ENCODE peak calls at places on chromosomes 2 and 18, in nine cellular contexts. I is NCI-H82; R is CD4-positive, alpha-beta memory T cell; U is IMR-90; O is MCF 10A; B is sciatic nerve; V is CD4-positive, CD25-positive, alpha-beta regulatory T cell; W is stomach; C is erythroblast. N is an unnamed sample.

GRCh38 chr2:234081970-234082822 is 31.7 kb downstream of the SPP2 start:
- DNase-seq in O (peak), V (no peak), C (no peak), R (no peak), B (no peak), I (no peak), U (no peak), W (peak), N (peak)

GRCh38 chr2:159637988-159638501 is 21.7 kb upstream of the BAZ2B start:
- DNase-seq in R (no peak), V (no peak), W (no peak), I (no peak), C (no peak), U (peak), O (peak), B (no peak), N (peak)

GRCh38 chr2:232761301-232761907 is 15.0 kb downstream of the KCNJ13 start:
- DNase-seq in W (peak), R (peak), V (peak), I (peak), U (peak), B (no peak), C (peak), O (peak), N (peak)

GRCh38 chr18:28767201-28767600 is 590.3 kb upstream of the CDH2 start:
- DNase-seq in U (peak), C (no peak), O (no peak), I (no peak), W (no peak), V (no peak), R (no peak), B (no peak), N (peak)

GRCh38 chr18:36130883-36131653 is 1.4 kb downstream of the ELP2 start:
- DNase-seq in R (no peak), I (peak), V (no peak), C (peak), B (no peak), O (no peak), U (no peak), W (no peak), N (no peak)

GRCh38 chr18:31268985-31269406 is 49.0 kb upstream of the DSG1 start:
- DNase-seq in B (no peak), C (no peak), V (no peak), U (no peak), O (peak), I (no peak), W (no peak), R (no peak), N (peak)

GRCh38 chr2:8238521-8239230 is 443.2 kb upstream of the ID2 start:
- DNase-seq in R (no peak), I (no peak), W (no peak), C (no peak), U (no peak), O (no peak), B (no peak), V (no peak), N (no peak)

GRCh38 chr2:219071189-219071816 is 10.6 kb upstream of the IHH start:
- DNase-seq in B (no peak), R (no peak), W (peak), U (peak), V (no peak), C (no peak), O (peak), I (no peak), N (peak)

GRCh38 chr2:175930504-175930903 is 71.6 kb downstream of the LNPK start:
- DNase-seq in I (no peak), U (no peak), R (no peak), V (no peak), O (peak), C (no peak), B (no peak), W (no peak), N (peak)

GRCh38 chr2:19256239-19256638 is 102.2 kb downstream of the OSR1 start:
- DNase-seq in R (no peak), U (peak), C (no peak), W (no peak), B (no peak), V (no peak), I (no peak), O (peak), N (peak)

GRCh38 chr18:10351221-10351795 is 103.1 kb upstream of the APCDD1 start:
- DNase-seq in I (no peak), R (no peak), V (no peak), W (no peak), B (no peak), O (no peak), U (peak), C (no peak), N (no peak)

GRCh38 chr18:79182047-79182713 is 113.0 kb downstream of the ATP9B start:
- DNase-seq in I (peak), U (no peak), O (no peak), R (no peak), W (no peak), C (no peak), V (no peak), B (no peak), N (no peak)

GRCh38 chr2:195711478-195711877 is 54.5 kb downstream of the SLC39A10 start:
- DNase-seq in R (no peak), O (no peak), I (no peak), B (no peak), V (no peak), U (no peak), C (no peak), W (no peak), N (peak)

GRCh38 chr2:166775176-166775575 is 113.1 kb upstream of the XIRP2 start:
- DNase-seq in R (no peak), C (no peak), I (no peak), O (peak), U (no peak), B (no peak), V (no peak), W (no peak), N (peak)

GRCh38 chr2:142682528-142682927 is 194.9 kb upstream of the KYNU start:
- DNase-seq in O (peak), I (peak), V (no peak), B (no peak), R (no peak), C (peak), W (no peak), U (peak), N (peak)

GRCh38 chr2:19785432-19785831 is 116.4 kb downstream of the TTC32 start:
- DNase-seq in V (no peak), B (no peak), C (no peak), I (peak), U (peak), O (peak), R (no peak), W (no peak), N (peak)

GRCh38 chr2:44291281-44292248 is 16.3 kb downstream of the SLC3A1 start:
- DNase-seq in C (peak), I (peak), U (peak), O (peak), V (peak), W (peak), B (no peak), R (no peak), N (peak)

N was measured in bronchial epithelial cell.